ENCODE peak calls at places on chromosomes 2 and 18, in nine cellular contexts. U is left ventricle myocardium superior; Q is G401; J is stimulated activated CD8-positive, alpha-beta memory T cell treated with anti-CD3 and anti-CD28 coated beads, Interleukin-7, amount 100 ng/mL, for 24 hours; O is GM19239; R is SK-MEL-5; V is left colon; F is KBM-7; H is right cardiac atrium. M is an unnamed sample.

GRCh38 chr2:224584768-224585204 is 377 bp downstream of the CUL3 start:
- DNase-seq in U (peak), Q (peak), J (peak), O (peak), R (peak), V (peak), F (no peak), H (peak), M (peak)

GRCh38 chr18:49845629-49846252 is 32.4 kb upstream of the ACAA2 start:
- DNase-seq in U (no peak), Q (no peak), J (no peak), O (no peak), R (no peak), V (no peak), F (no peak), H (no peak), M (no peak)

GRCh38 chr2:224142397-224143312 is 103.6 kb upstream of the SERPINE2 start:
- DNase-seq in U (no peak), Q (no peak), J (no peak), O (no peak), R (peak), V (no peak), F (no peak), H (no peak), M (peak)

GRCh38 chr2:196914867-196915465 is 11.5 kb downstream of the PGAP1 start:
- DNase-seq in U (no peak), Q (no peak), J (no peak), O (no peak), R (no peak), V (no peak), F (no peak), H (no peak), M (no peak)

GRCh38 chr2:179612591-179613298 is 248.7 kb downstream of the ZNF385B start:
- DNase-seq in U (no peak), Q (no peak), J (no peak), O (no peak), R (no peak), V (no peak), F (no peak), H (no peak), M (no peak)

GRCh38 chr2:181354626-181355025 is 102.6 kb upstream of the ITGA4 start:
- DNase-seq in U (no peak), Q (no peak), J (no peak), O (no peak), R (no peak), V (no peak), F (no peak), H (no peak), M (no peak)

GRCh38 chr2:96205888-96206287 is 2.7 kb downstream of the STARD7 start:
- DNase-seq in U (no peak), Q (no peak), J (no peak), O (no peak), R (no peak), V (no peak), F (no peak), H (no peak), M (peak)

GRCh38 chr2:237540823-237541222 is 25.6 kb upstream of the PRLH start:
- DNase-seq in U (peak), Q (no peak), J (no peak), O (no peak), R (no peak), V (peak), F (no peak), H (peak), M (peak)

GRCh38 chr2:43059183-43059897 is 167.1 kb downstream of the ZFP36L2 start:
- DNase-seq in U (peak), Q (peak), J (no peak), O (peak), R (no peak), V (peak), F (peak), H (peak), M (peak)

GRCh38 chr2:226740039-226740648 is 59.5 kb downstream of the IRS1 start:
- DNase-seq in U (no peak), Q (no peak), J (no peak), O (no peak), R (no peak), V (no peak), F (no peak), H (no peak), M (no peak)

GRCh38 chr2:240234503-240234951 is 94.1 kb upstream of the OTOS start:
- DNase-seq in U (peak), Q (no peak), J (no peak), O (no peak), R (no peak), V (peak), F (no peak), H (no peak), M (peak)

GRCh38 chr2:85255813-85256581 is 71.8 kb downstream of the TGOLN2 start:
- DNase-seq in U (no peak), Q (no peak), J (no peak), O (no peak), R (peak), V (no peak), F (no peak), H (peak), M (no peak)